ENCODE peak calls at places on chromosome 7, in five cellular contexts. T is body of pancreas, U is ELR, X is NCI-H2081 treated with DMSO at 0.1 percent for 48 hours, I is NCI-H2029 treated with DMSO at 0.1 percent for 48 hours. E is an unnamed sample.

GRCh38 chr7:46003896-46004875 is 83.1 kb upstream of the IGFBP3 start:
- DNase-seq in T (no peak), U (peak; percentile 100), X (no peak), I (no peak), E (no peak)

GRCh38 chr7:38323156-38323555 is 49.7 kb upstream of the TARP start:
- DNase-seq in T (no peak), U (no peak), X (no peak), I (no peak), E (no peak)

GRCh38 chr7:159030490-159031134 is 114.1 kb downstream of the VIPR2 start:
- DNase-seq in T (peak; percentile 69), U (no peak), X (no peak), I (peak; percentile 19), E (no peak)

GRCh38 chr7:74288034-74288881 is 949 bp upstream of the CLIP2 start:
- DNase-seq in T (no peak), U (peak; percentile 35), X (no peak), I (no peak), E (no peak)

GRCh38 chr7:34019431-34019830 is 114.1 kb downstream of the BMPER start:
- DNase-seq in T (no peak), U (no peak), X (no peak), I (peak; percentile 66), E (no peak)

GRCh38 chr7:6162331-6162620 is 110.1 kb downstream of the CYTH3 start:
- DNase-seq in T (peak; percentile 33), U (no peak), X (no peak), I (no peak), E (no peak)

GRCh38 chr7:48627153-48627552 is 297.2 kb upstream of the CDC14C start:
- DNase-seq in T (no peak), U (no peak), X (no peak), I (no peak), E (no peak)

GRCh38 chr7:36115448-36116321 is 37.4 kb upstream of the EEPD1 start:
- DNase-seq in T (peak; percentile 69), U (peak; percentile 100), X (no peak), I (no peak), E (no peak)

GRCh38 chr7:18313970-18314369 is 181.6 kb upstream of the HDAC9 start:
- DNase-seq in T (no peak), U (peak; percentile 6), X (no peak), I (no peak), E (no peak)

GRCh38 chr7:155953781-155954549 is 141.7 kb upstream of the SHH start:
- DNase-seq in T (peak; percentile 16), U (no peak), X (no peak), I (no peak), E (no peak)

GRCh38 chr7:46660402-46660801 is 739.3 kb upstream of the IGFBP3 start:
- DNase-seq in T (no peak), U (peak; percentile 28), X (no peak), I (no peak), E (no peak)

GRCh38 chr7:767941-768729 is 41.1 kb upstream of the PRKAR1B start:
- DNase-seq in T (no peak), U (no peak), X (peak; percentile 93), I (peak; percentile 97), E (no peak)

GRCh38 chr7:33824911-33825459 is 80.4 kb upstream of the BMPER start:
- DNase-seq in T (no peak), U (no peak), X (no peak), I (no peak), E (no peak)

GRCh38 chr7:20438248-20438647 is 107.5 kb downstream of the ITGB8 start:
- DNase-seq in T (no peak), U (no peak), X (no peak), I (no peak), E (no peak)

GRCh38 chr7:138072726-138073125 is 3.5 kb upstream of the AKR1D1 start:
- DNase-seq in T (no peak), U (no peak), X (no peak), I (no peak), E (no peak)

GRCh38 chr7:96992624-96993452 is 12.5 kb upstream of the DLX6 start:
- DNase-seq in T (no peak), U (no peak), X (no peak), I (no peak), E (no peak)

GRCh38 chr7:92665926-92666325 is 75.7 kb upstream of the FAM133B start:
- DNase-seq in T (no peak), U (peak; percentile 56), X (no peak), I (no peak), E (no peak)

GRCh38 chr7:74283858-74284447 is 5.3 kb upstream of the CLIP2 start:
- DNase-seq in T (no peak), U (peak; percentile 46), X (no peak), I (no peak), E (no peak)

GRCh38 chr7:90180011-90180585 is 25.8 kb downstream of the STEAP1 start:
- DNase-seq in T (no peak), U (no peak), X (no peak), I (no peak), E (no peak)

GRCh38 chr7:101527844-101528667 is 101.0 kb downstream of the MYL10 start:
- DNase-seq in T (peak; percentile 34), U (peak; percentile 55), X (no peak), I (no peak), E (no peak)

GRCh38 chr7:139139150-139139549 is 29.6 kb upstream of the ZC3HAV1 start:
- DNase-seq in T (no peak), U (no peak), X (no peak), I (no peak), E (no peak)

GRCh38 chr7:34844936-34845665 is 187.1 kb downstream of the NPSR1 start:
- DNase-seq in T (no peak), U (no peak), X (no peak), I (no peak), E (no peak)

GRCh38 chr7:8063706-8064297 is 95.2 kb downstream of the GLCCI1 start:
- DNase-seq in T (no peak), U (peak; percentile 21), X (no peak), I (peak; percentile 50), E (no peak)